ENCODE peak calls at places on chromosomes 2 and 18, in four cellular contexts. H, L, S and N are unnamed samples.
A peak's percentile ranks its signal among the peaks of the same experiment; 100 is the strongest.

GRCh38 chr2:26172189-26172865 is 561 bp upstream of the GAREM2 start:
- DNase-seq in H (no peak), L (peak; percentile 78), S (no peak), N (no peak)

GRCh38 chr18:42052137-42052708 is 97.2 kb downstream of the PIK3C3 start:
- DNase-seq in H (no peak), L (no peak), S (no peak), N (no peak)

GRCh38 chr2:197705912-197706838 is 1.0 kb downstream of the MARS2 start:
- DNase-seq in H (no peak), L (no peak), S (peak; percentile 39), N (no peak)

GRCh38 chr2:212843409-212844199 is 305.0 kb upstream of the ERBB4 start:
- DNase-seq in H (no peak), L (no peak), S (no peak), N (no peak)

GRCh38 chr2:88903744-88904353 is 212.4 kb downstream of the RPIA start:
- DNase-seq in H (peak; percentile 31), L (peak; percentile 51), S (peak; percentile 58), N (no peak)

GRCh38 chr2:186590538-186591441 is 934 bp downstream of the ITGAV start:
- DNase-seq in H (no peak), L (peak; percentile 44), S (peak; percentile 48), N (no peak)

GRCh38 chr2:36333350-36334012 is 22.1 kb upstream of the CRIM1 start:
- DNase-seq in H (no peak), L (no peak), S (no peak), N (no peak)

GRCh38 chr2:33354981-33355380 is 121.5 kb upstream of the RASGRP3 start:
- DNase-seq in H (no peak), L (no peak), S (no peak), N (no peak)

GRCh38 chr18:35267809-35268208 is 22.2 kb downstream of the ZSCAN30 start:
- DNase-seq in H (no peak), L (no peak), S (no peak), N (no peak)

GRCh38 chr18:78661316-78661715 is 318.3 kb upstream of the SALL3 start:
- DNase-seq in H (no peak), L (no peak), S (no peak), N (no peak)

GRCh38 chr2:238777369-238778067 is 70.4 kb upstream of the TWIST2 start:
- DNase-seq in H (no peak), L (no peak), S (no peak), N (no peak)

GRCh38 chr18:12421732-12422131 is 14.0 kb downstream of the PRELID3A start:
- DNase-seq in H (no peak), L (no peak), S (no peak), N (no peak)

GRCh38 chr2:230075988-230076631 is 7.4 kb upstream of the SLC16A14 start:
- DNase-seq in H (no peak), L (no peak), S (no peak), N (no peak)

GRCh38 chr2:174595415-174595814 is 2.2 kb downstream of the WIPF1 start:
- DNase-seq in H (no peak), L (no peak), S (no peak), N (no peak)

GRCh38 chr2:174591740-174592139 is 5.9 kb downstream of the WIPF1 start:
- DNase-seq in H (no peak), L (no peak), S (no peak), N (no peak)

GRCh38 chr2:174594451-174594850 is 3.2 kb downstream of the WIPF1 start:
- DNase-seq in H (no peak), L (no peak), S (no peak), N (no peak)

GRCh38 chr2:174593041-174593440 is 4.6 kb downstream of the WIPF1 start:
- DNase-seq in H (no peak), L (no peak), S (no peak), N (no peak)

DNA sequence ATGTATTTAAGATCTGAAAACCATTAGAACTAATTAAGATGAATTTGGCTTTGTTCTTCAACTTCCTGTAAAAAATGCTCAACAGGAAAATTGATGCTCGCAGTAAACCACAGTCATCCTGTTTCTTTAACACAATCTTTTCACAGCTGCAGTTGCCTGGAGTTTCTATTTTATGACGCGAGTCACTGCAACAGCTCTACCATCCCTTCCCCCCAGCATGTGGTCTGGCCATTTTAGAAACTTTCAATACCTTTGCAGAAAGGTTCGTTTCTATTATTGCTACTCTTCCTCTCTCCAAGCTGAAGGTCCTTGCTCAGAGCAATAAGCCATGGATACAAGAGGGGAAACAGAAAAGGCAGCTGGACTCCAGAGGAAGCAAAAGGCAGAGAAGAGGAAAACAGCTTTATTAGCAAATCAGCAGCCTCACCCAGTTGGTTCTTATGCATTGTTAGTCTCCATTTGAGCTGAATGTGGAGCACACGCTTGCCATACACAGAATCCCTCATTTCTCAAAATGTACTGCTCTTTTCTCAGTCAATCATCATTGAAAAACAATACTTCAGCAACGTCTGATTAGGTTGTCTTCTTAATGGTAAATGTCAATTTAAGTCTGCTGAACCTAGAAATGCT is 3.9 kb downstream of the WIPF1 start:
- DNase-seq in H (no peak), L (no peak), S (no peak), N (no peak)
- H3K4me3 ChIP-seq in H (no peak overlapping the region), L (no peak overlapping the region), S (no peak overlapping the region), N (no peak overlapping the region)

GRCh38 chr18:48815581-48816324 is 135.0 kb downstream of the SMAD7 start:
- DNase-seq in H (no peak), L (no peak), S (no peak), N (no peak)
- TF ChIP-seq SIN3A in H (no peak), L (no peak), S (no peak), N (no peak)

GRCh38 chr2:188522517-188522916 is 230.8 kb downstream of the GULP1 start:
- DNase-seq in H (no peak), L (no peak), S (no peak), N (no peak)
- TF ChIP-seq TCF7L2 in H (no peak), L (no peak), S (no peak), N (no peak)

GRCh38 chr2:63049291-63050185 is 1.1 kb upstream of the OTX1 start:
- DNase-seq in H (no peak), L (no peak), S (no peak), N (no peak)

GRCh38 chr2:63047534-63048281 is 2.9 kb upstream of the OTX1 start:
- DNase-seq in H (no peak), L (no peak), S (no peak), N (no peak)

GRCh38 chr2:63047193-63047533 is 3.5 kb upstream of the OTX1 start:
- DNase-seq in H (no peak), L (no peak), S (no peak), N (no peak)

GRCh38 chr2:63050186-63050915 is at the start of gene OTX1:
- DNase-seq in H (peak; percentile 56), L (peak; percentile 95), S (peak; percentile 82), N (no peak)

DNA sequence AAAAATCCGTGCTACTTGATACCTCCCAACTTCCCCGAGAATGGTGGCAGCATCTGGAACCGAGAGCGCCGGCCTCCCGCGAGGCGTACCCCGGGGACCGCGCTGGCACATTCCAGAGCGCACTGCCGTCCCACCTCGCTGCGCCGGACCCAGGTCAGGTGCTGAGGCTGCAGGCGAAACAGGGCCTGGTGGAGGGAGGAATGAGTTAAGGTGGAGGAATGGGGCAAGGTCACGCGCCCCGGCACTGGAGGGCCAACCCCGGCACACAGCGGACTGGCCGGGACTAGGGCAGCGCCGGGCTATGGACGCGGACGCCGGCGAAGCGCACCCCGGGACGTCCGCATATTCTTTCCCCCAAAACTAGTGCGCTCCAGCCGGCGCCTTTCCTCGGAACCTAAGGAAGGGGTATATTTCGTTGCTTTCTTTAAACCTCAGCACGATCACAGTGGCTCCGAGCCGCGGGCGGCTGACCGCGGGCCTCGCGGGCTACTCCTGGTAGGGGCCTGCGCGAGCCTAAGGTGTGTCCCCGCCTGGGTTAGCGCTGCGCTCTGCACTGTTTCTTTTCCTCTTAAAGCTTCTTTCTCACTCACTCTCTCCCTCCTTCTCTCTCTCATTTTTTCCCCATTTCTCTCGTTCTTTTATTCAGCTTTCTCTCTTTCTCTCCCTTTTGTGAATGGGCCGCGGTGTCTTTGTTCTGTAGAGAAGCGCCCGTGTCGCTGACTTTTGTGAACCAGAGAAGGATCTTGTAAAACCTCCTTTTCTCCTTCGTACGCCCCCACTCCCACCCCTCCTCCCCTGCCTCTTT is 2.1 kb upstream of the OTX1 start:
- DNase-seq in H (no peak), L (no peak), S (no peak), N (no peak)
- H3K4me3 ChIP-seq in H (no peak overlapping the region), L (no peak overlapping the region), S (peak overlapping the region; percentile 79), N (peak overlapping the region; percentile 80)